ENCODE peak calls at places on chromosomes 4 and X, in nine cellular contexts. H is CD4-positive, CD25-positive, alpha-beta regulatory T cell; N is right atrium auricular region; S is activated gamma-delta T cell treated with anti-CD3 and anti-CD28 coated beads, Interleukin-2, amount 50 U/mL, for 16 hours; P is sciatic nerve; G is brain microvascular endothelial cell; A is SK-N-SH; K is fibroblast of pulmonary artery; U is RPMI7951. O is an unnamed sample.

GRCh38 chr4:155339588-155339987 is 37.2 kb downstream of the MAP9 start:
- DNase-seq in H (no peak), N (no peak), S (no peak), P (no peak), G (no peak), A (no peak), K (no peak), U (peak), O (no peak)

GRCh38 chr4:106315476-106315967 is 487 bp downstream of the TBCK start:
- DNase-seq in H (peak), N (no peak), S (peak), P (no peak), G (peak), A (no peak), K (peak), U (peak), O (no peak)

GRCh38 chr4:41209187-41209586 is 5.2 kb downstream of the APBB2 start:
- DNase-seq in H (no peak), N (no peak), S (no peak), P (no peak), G (no peak), A (no peak), K (no peak), U (peak), O (no peak)

GRCh38 chr4:169906104-169906503 is 120.1 kb downstream of the MFAP3L start:
- DNase-seq in H (no peak), N (no peak), S (no peak), P (no peak), G (no peak), A (no peak), K (no peak), U (no peak), O (no peak)

GRCh38 chr4:47577779-47578553 is 92.9 kb downstream of the ATP10D start:
- DNase-seq in H (no peak), N (peak), S (no peak), P (no peak), G (peak), A (no peak), K (peak), U (no peak), O (no peak)

GRCh38 chrX:7024850-7025249 is 122.7 kb upstream of the STS start:
- DNase-seq in H (no peak), N (no peak), S (no peak), P (no peak), G (no peak), A (no peak), K (no peak), U (no peak), O (no peak)

GRCh38 chrX:17553451-17553850 is 178.5 kb downstream of the NHS start:
- DNase-seq in H (no peak), N (no peak), S (no peak), P (no peak), G (peak), A (no peak), K (peak), U (peak), O (no peak)

GRCh38 chr4:22220965-22221364 is 272.4 kb upstream of the KCNIP4 start:
- DNase-seq in H (no peak), N (no peak), S (no peak), P (no peak), G (no peak), A (no peak), K (peak), U (no peak), O (no peak)

GRCh38 chrX:93985621-93986020 is 311.6 kb downstream of the FAM133A start:
- DNase-seq in H (no peak), N (no peak), S (no peak), P (no peak), G (no peak), A (no peak), K (no peak), U (peak), O (no peak)

GRCh38 chr4:101885574-101885973 is 95.0 kb downstream of the BANK1 start:
- DNase-seq in H (no peak), N (no peak), S (no peak), P (no peak), G (no peak), A (no peak), K (peak), U (no peak), O (no peak)

GRCh38 chrX:39869846-39870601 is 227.7 kb downstream of the BCOR start:
- DNase-seq in H (peak), N (no peak), S (peak), P (no peak), G (peak), A (no peak), K (peak), U (peak), O (no peak)

GRCh38 chrX:45351478-45351877 is 150.8 kb upstream of the DIPK2B start:
- DNase-seq in H (no peak), N (no peak), S (no peak), P (no peak), G (peak), A (no peak), K (peak), U (peak), O (no peak)

GRCh38 chr4:15396157-15396800 is 31.6 kb upstream of the C1QTNF7 start:
- DNase-seq in H (peak), N (no peak), S (peak), P (no peak), G (peak), A (peak), K (peak), U (peak), O (peak)

GRCh38 chr4:173477016-173477415 is 53.0 kb downstream of the HAND2 start:
- DNase-seq in H (no peak), N (no peak), S (no peak), P (no peak), G (no peak), A (no peak), K (no peak), U (no peak), O (no peak)